ENCODE peak calls at places on chromosomes 6 and 20, in eight cellular contexts. F, U, W, H, J, V, B and E are unnamed samples.

GRCh38 chr6:161010418-161010817 is 18.8 kb downstream of the MAP3K4 start:
- DNase-seq in W (peak; percentile 38), H (no peak), F (peak; percentile 89), J (no peak), U (no peak), V (no peak), B (peak; percentile 54), E (no peak)

GRCh38 chr20:63956664-63957003 is 418 bp upstream of the UCKL1 start:
- DNase-seq in U (no peak), W (no peak), V (no peak), F (no peak), J (no peak), H (no peak), B (no peak), E (no peak)

GRCh38 chr20:57835462-57836455 is 125.9 kb upstream of the PMEPA1 start:
- DNase-seq in U (no peak), W (no peak), J (no peak), H (no peak), B (no peak), F (no peak), V (peak; percentile 17), E (no peak)

GRCh38 chr20:62362991-62363919 is 3.9 kb downstream of the LAMA5 start:
- DNase-seq in V (no peak), B (no peak), H (no peak), J (peak; percentile 54), W (no peak), F (no peak), U (no peak), E (no peak)

GRCh38 chr20:34581341-34582189 is 23.0 kb downstream of the MAP1LC3A start:
- DNase-seq in V (peak; percentile 39), U (peak; percentile 29), H (no peak), F (peak; percentile 70), J (no peak), B (peak; percentile 67), W (peak; percentile 64), E (peak; percentile 23)

GRCh38 chr6:116206231-116206903 is 47.5 kb downstream of the TSPYL4 start:
- DNase-seq in F (no peak), U (no peak), B (peak; percentile 51), W (no peak), V (no peak), H (no peak), J (no peak), E (no peak)

GRCh38 chr6:391559-392440 is at the start of gene IRF4:
- DNase-seq in W (no peak), U (peak; percentile 92), H (peak; percentile 36), F (no peak), V (peak; percentile 95), B (no peak), J (no peak), E (peak; percentile 95)

GRCh38 chr6:163414367-163415175 is at the start of gene QKI:
- DNase-seq in H (peak; percentile 76), F (peak; percentile 67), V (peak; percentile 80), U (peak; percentile 77), B (peak; percentile 76), W (peak; percentile 76), J (peak; percentile 88), E (peak; percentile 88)

GRCh38 chr6:24692851-24693592 is 25.9 kb downstream of the C6orf62 start:
- DNase-seq in F (no peak), W (no peak), J (no peak), B (no peak), V (no peak), U (no peak), H (no peak), E (no peak)

GRCh38 chr6:16337280-16337975 is 99.0 kb downstream of the GMPR start:
- DNase-seq in U (no peak), F (peak; percentile 93), B (peak; percentile 55), V (no peak), J (peak; percentile 82), W (peak; percentile 95), H (peak; percentile 75), E (no peak)

GRCh38 chr6:72798196-72798595 is 176.3 kb downstream of the KCNQ5 start:
- DNase-seq in J (no peak), U (no peak), H (no peak), F (peak; percentile 79), V (no peak), B (peak; percentile 20), W (no peak), E (no peak)

GRCh38 chr6:143549630-143550268 is 38.2 kb upstream of the FUCA2 start:
- DNase-seq in H (no peak), W (no peak), U (peak; percentile 44), B (no peak), J (no peak), F (no peak), V (peak; percentile 50), E (peak; percentile 28)

GRCh38 chr6:51541847-51542246 is 545.6 kb downstream of the PKHD1 start:
- DNase-seq in V (no peak), B (peak; percentile 0), W (no peak), F (no peak), H (no peak), J (no peak), U (no peak), E (no peak)

GRCh38 chr20:15759546-15760216 is 813.6 kb downstream of the KIF16B start:
- DNase-seq in J (no peak), H (no peak), U (no peak), B (no peak), F (no peak), W (peak; percentile 21), V (no peak), E (no peak)

GRCh38 chr6:152091851-152092341 is 284.4 kb downstream of the ESR1 start:
- DNase-seq in H (no peak), U (no peak), V (no peak), W (peak; percentile 79), J (no peak), B (peak; percentile 46), F (peak; percentile 38), E (no peak)

DNA sequence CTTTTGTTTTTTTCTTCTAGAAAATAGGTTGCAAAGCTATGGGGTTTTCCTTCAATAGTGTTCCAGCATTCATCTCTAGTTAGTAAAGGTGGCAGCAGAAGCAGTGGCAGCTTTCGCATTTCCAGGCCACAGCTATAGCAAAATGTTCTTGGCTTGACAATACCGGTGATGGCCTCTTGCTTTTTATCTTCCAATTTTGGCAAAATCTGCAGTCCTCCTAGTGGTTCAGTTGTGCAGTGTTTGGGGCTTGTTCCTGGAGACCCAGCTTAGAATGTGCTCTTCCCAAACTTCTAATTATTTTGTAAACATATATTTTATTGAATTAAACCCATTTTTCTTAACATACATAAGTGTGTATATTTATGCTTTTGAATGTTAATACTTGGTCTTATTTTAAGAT is 370.6 kb upstream of the MAN1A1 start:
- DNase-seq in J (no peak), B (peak; percentile 10), V (no peak), F (peak; percentile 1), H (no peak), U (no peak), W (no peak), E (no peak)
- TF ChIP-seq CTCF in J (no peak), B (peak; percentile 38), V (no peak), F (no peak), H (no peak), U (no peak), W (peak; percentile 17), E (peak; percentile 17)

DNA sequence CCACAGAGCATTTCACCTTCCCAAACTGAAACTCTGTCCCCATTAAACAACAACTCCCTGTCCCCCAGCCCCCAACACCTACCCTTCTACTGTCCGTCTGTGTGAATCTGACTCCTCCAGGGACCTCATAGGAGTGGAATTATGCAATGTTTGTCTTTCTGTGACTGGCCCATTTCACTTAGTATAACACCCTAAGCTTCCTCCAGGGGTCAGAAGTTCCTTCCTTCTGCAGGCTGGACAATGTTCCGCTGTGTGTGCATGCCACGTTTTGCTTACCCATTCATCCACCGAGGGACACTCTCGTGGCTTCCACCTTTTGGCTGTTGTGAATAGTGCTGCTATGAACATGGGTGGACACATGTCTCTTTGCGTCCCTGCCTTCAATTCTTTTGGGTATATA is 37.6 kb upstream of the MPC1 start:
- DNase-seq in V (no peak), H (no peak), B (peak; percentile 79), W (no peak), F (peak; percentile 21), U (no peak), J (no peak), E (no peak)
- TF ChIP-seq CTCF in V (no peak), H (no peak), B (peak; percentile 56), W (no peak), F (no peak), U (no peak), J (no peak), E (no peak)

GRCh38 chr6:87472525-87473418 is at the start of gene SLC35A1:
- DNase-seq in U (peak; percentile 92), F (peak; percentile 73), V (peak; percentile 91), H (peak; percentile 89), W (peak; percentile 73), J (peak; percentile 90), B (peak; percentile 86), E (peak; percentile 90)

DNA sequence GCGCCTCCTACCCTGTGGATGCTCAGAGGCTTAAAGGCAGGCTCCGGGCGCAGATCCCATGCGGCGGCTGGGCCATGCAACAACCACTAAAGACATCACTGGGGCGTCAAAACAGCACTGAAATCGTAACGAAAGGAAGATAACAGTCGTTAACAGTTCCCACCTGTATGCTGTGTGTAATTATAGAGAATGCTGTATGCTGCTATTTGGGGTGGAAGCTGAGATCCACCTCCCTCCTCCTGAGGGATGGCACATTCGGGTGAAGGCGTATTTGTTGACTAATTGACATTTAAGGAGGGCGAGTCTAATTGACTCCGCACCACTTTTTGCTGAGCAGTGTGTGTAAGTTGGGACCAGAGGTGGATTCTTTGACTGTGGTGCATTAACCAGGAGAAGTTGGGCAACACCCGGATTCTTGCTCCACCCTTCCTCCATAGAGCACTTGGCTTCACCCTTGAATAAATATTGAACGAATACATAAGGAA is 687 bp downstream of the SLC35A1 start:
- DNase-seq in F (peak; percentile 44), H (peak; percentile 68), W (peak; percentile 30), J (no peak), V (peak; percentile 75), B (peak; percentile 69), U (no peak), E (peak; percentile 78)
- TF ChIP-seq CTCF in F (no peak), H (no peak), W (no peak), J (no peak), V (no peak), B (no peak), U (no peak), E (no peak)

GRCh38 chr20:6140947-6141346 is 18.1 kb upstream of the FERMT1 start:
- DNase-seq in J (no peak), H (no peak), B (peak; percentile 17), F (no peak), V (no peak), W (no peak), U (no peak), E (no peak)
- TF ChIP-seq CTCF in J (no peak), H (no peak), B (peak; percentile 44), F (peak; percentile 15), V (no peak), W (no peak), U (peak; percentile 28), E (peak; percentile 23)

DNA sequence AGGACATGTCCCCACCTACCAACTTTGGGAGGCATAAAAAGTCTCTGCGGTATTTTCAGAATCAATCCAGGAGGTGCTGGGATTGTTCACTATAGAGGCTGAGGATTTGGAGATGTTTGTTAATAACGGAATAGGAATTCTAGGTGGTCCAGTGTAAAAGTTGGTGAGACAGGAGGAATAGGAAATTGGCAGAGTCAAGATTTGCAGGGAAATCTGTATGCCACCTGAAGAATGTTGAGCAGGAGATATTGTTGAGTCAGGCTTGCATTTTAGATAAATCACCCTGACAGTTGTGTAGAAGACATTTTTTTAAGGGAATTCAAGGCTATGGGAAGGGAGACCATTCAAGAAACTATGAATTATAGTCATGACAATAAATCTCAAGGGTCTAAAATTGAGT is 124.8 kb downstream of the COL12A1 start:
- DNase-seq in F (no peak), U (no peak), W (no peak), H (no peak), B (no peak), V (no peak), J (no peak), E (no peak)
- TF ChIP-seq CTCF in F (no peak), U (no peak), W (no peak), H (no peak), B (no peak), V (no peak), J (no peak), E (no peak)